ENCODE peak calls at places on chromosome 22, in nine cellular contexts. M is colonic mucosa, E is cardiac muscle cell, P is transverse colon, Z is A549, L is ascending aorta, A is A673, J is tibial nerve, V is IMR-90. U is an unnamed sample. For H3K4me1, the result is how much of the 10 kb centered on the place peaks cover.

GRCh38 chr22:21009638-21010425 is 5.1 kb upstream of the P2RX6 start:
- DNase-seq in J (no peak), Z (no peak), M (peak), V (peak), P (peak), A (peak), L (no peak), E (peak), U (no peak)

GRCh38 chr22:27540247-27540646 is 261.3 kb downstream of the MN1 start:
- DNase-seq in V (no peak), L (no peak), P (no peak), Z (no peak), A (no peak), J (no peak), M (no peak), E (no peak), U (no peak)

GRCh38 chr22:42431401-42432019 is 693 bp downstream of the NFAM1 start:
- DNase-seq in L (no peak), V (no peak), J (no peak), Z (no peak), A (no peak), E (no peak), M (no peak), P (no peak), U (no peak)

GRCh38 chr22:25493794-25494193 is 70.7 kb upstream of the GRK3 start:
- DNase-seq in Z (no peak), L (no peak), V (no peak), P (no peak), M (no peak), A (no peak), E (no peak), J (no peak), U (no peak)

GRCh38 chr22:37228106-37229011 is 15.7 kb downstream of the RAC2 start:
- DNase-seq in A (no peak), V (peak), L (no peak), Z (no peak), P (peak), M (no peak), J (no peak), E (no peak), U (peak)

GRCh38 chr22:47631571-47632102 is 869.2 kb downstream of the TBC1D22A start:
- DNase-seq in A (no peak), L (no peak), E (no peak), J (no peak), M (no peak), P (no peak), Z (no peak), V (no peak), U (no peak)

GRCh38 chr22:43955883-43956286 is 643 bp downstream of the SAMM50 start:
- DNase-seq in A (no peak), M (no peak), J (no peak), V (no peak), E (no peak), L (no peak), Z (no peak), P (no peak), U (peak)

GRCh38 chr22:43476341-43476740 is 64.5 kb downstream of the MPPED1 start:
- DNase-seq in A (no peak), M (no peak), L (no peak), J (no peak), V (no peak), E (no peak), P (no peak), Z (peak), U (no peak)

GRCh38 chr22:24235315-24235714 is 9.6 kb downstream of the GGT5 start:
- DNase-seq in L (no peak), Z (no peak), E (no peak), V (no peak), J (no peak), P (no peak), M (no peak), A (no peak), U (no peak)

GRCh38 chr22:42202669-42203068 is 67.8 kb downstream of the TCF20 start:
- DNase-seq in V (peak), P (no peak), L (no peak), J (no peak), E (no peak), Z (no peak), M (no peak), A (no peak), U (peak)

GRCh38 chr22:32802291-32802826 is 854 bp downstream of the TIMP3 start:
- DNase-seq in A (no peak), V (no peak), L (no peak), E (no peak), M (no peak), J (no peak), Z (no peak), P (no peak), U (no peak)

GRCh38 chr22:44107341-44107740 is 73.4 kb upstream of the PARVG start:
- DNase-seq in P (no peak), J (no peak), A (peak), V (no peak), M (no peak), Z (no peak), E (no peak), L (no peak), U (no peak)

GRCh38 chr22:50323900-50324299 is 2.9 kb downstream of the DENND6B start:
- DNase-seq in E (no peak), M (no peak), P (no peak), A (no peak), V (no peak), L (no peak), J (no peak), Z (no peak), U (no peak)

GRCh38 chr22:26852176-26852575 is 194.8 kb downstream of the MIAT start:
- DNase-seq in J (no peak), Z (no peak), V (no peak), L (no peak), E (peak), A (no peak), P (no peak), M (no peak), U (no peak)

GRCh38 chr22:25774575-25775026 is 32.6 kb downstream of the MYO18B start:
- DNase-seq in P (no peak), Z (no peak), E (no peak), J (no peak), M (no peak), A (peak), L (no peak), V (no peak), U (no peak)

GRCh38 chr22:41560095-41560487 is 719 bp upstream of the CSDC2 start:
- DNase-seq in J (no peak), M (no peak), Z (no peak), V (no peak), A (no peak), L (no peak), P (no peak), E (peak), U (no peak)

GRCh38 chr22:44600386-44600785 is 101.6 kb upstream of the PRR5 start:
- DNase-seq in V (no peak), L (no peak), P (no peak), A (no peak), M (no peak), E (no peak), J (no peak), Z (no peak), U (no peak)

GRCh38 chr22:23070418-23071162 is at the start of gene GNAZ:
- DNase-seq in J (no peak), M (no peak), A (peak), Z (no peak), L (peak), V (no peak), E (peak), P (no peak), U (peak)

GRCh38 chr22:46336119-46337078 is 885 bp downstream of the TRMU start:
- DNase-seq in A (peak), M (peak), Z (no peak), V (peak), P (peak), J (no peak), E (peak), L (no peak), U (no peak)

GRCh38 chr22:44410396-44411056 is 87.5 kb downstream of the RTL6 start:
- DNase-seq in M (no peak), J (no peak), Z (no peak), E (peak), A (no peak), V (no peak), L (peak), P (no peak), U (no peak)

GRCh38 chr22:24506802-24507438 is 11.8 kb downstream of the UPB1 start:
- DNase-seq in M (no peak), J (no peak), E (no peak), P (no peak), V (peak), Z (peak), A (peak), L (no peak), U (no peak)

GRCh38 chr22:44229331-44229730 is 48.6 kb downstream of the PARVG start:
- DNase-seq in Z (no peak), M (no peak), P (no peak), E (no peak), L (no peak), V (no peak), J (no peak), A (no peak), U (no peak)

GRCh38 chr22:40758390-40758789 is 60.8 kb downstream of the SLC25A17 start:
- DNase-seq in M (no peak), A (no peak), V (no peak), Z (no peak), J (no peak), L (no peak), P (no peak), E (no peak), U (no peak)

GRCh38 chr22:41000040-41000565 is 48.9 kb downstream of the RBX1 start:
- DNase-seq in A (no peak), J (no peak), Z (no peak), V (no peak), M (no peak), L (no peak), P (no peak), E (no peak), U (no peak)

GRCh38 chr22:48605856-48606255 is 1221.8 kb downstream of the BRD1 start:
- DNase-seq in V (no peak), L (no peak), J (no peak), M (no peak), P (no peak), Z (peak), A (no peak), E (no peak), U (no peak)

GRCh38 chr22:48239461-48240164 is 1477.2 kb downstream of the TBC1D22A start:
- DNase-seq in A (no peak), L (no peak), E (no peak), Z (no peak), M (no peak), J (no peak), P (no peak), V (no peak), U (no peak)

GRCh38 chr22:50182176-50183081 is 3.3 kb upstream of the TRABD start:
- DNase-seq in J (no peak), L (no peak), P (peak), A (no peak), Z (no peak), V (no peak), M (peak), E (no peak), U (no peak)

GRCh38 chr22:20783844-20784723 is 10.2 kb downstream of the SERPIND1 start:
- DNase-seq in E (peak), A (peak), Z (peak), M (peak), L (no peak), J (no peak), P (peak), V (peak), U (peak)

GRCh38 chr22:24553597-24554315 is 1.2 kb downstream of the GUCD1 start:
- DNase-seq in V (peak), Z (no peak), M (peak), L (no peak), E (no peak), A (no peak), P (peak), J (no peak), U (no peak)

GRCh38 chr22:47997052-47997568 is 1234.7 kb downstream of the TBC1D22A start:
- DNase-seq in L (no peak), J (no peak), Z (no peak), M (no peak), V (no peak), P (no peak), E (no peak), A (no peak), U (no peak)

GRCh38 chr22:41888638-41889200 is 26.2 kb downstream of the SHISA8 start:
- DNase-seq in M (no peak), L (no peak), J (no peak), Z (no peak), A (no peak), P (no peak), E (no peak), V (peak), U (no peak)

GRCh38 chr22:23857606-23858483 is at the start of gene SLC2A11:
- DNase-seq in L (peak), P (peak), A (peak), M (peak), E (peak), J (peak), V (peak), Z (peak), U (peak)

DNA sequence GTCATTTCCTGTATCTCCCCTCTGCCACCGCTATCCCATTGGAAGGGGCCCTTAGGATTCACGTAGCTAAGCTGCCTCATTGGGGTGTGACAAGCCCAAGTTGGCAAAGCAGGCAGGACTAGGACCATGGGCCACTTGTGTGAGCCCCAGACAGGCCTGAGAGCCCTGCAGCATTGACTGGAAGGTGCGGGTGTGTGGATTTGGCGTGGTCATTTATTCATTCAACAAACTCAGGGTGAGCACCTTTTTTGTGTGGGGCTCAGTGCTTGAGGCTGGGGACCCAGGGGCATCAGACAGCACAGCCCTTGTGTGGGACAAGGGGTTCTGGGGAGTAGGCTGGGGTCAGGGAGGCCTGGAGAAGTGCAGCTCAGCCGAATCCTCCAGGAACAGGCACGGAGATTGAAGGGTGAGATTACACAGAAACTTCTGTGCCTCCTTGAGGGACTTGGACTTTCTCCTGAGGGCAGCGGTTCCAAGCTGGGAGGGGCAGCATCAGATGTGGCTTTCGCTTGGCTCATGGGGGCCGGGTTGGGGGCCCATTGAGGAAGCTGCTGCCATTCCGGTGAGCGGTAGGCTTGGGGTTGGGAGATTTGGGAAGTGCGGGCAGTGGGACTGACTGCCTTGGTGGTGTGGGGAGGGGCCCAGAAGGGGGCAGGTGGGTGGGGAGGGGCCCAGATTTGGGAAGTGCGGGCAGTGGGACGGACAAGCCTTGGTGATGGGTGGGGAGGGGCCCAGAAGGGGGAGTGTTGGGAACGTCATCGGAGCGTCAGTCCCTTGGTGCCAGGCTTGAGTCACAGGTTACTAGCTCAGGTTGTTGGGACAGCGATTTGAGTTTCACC is 11.9 kb downstream of the MGAT3 start:
- DNase-seq in L (no peak), A (no peak), E (no peak), P (no peak), M (no peak), Z (no peak), V (no peak), J (no peak), U (no peak)
- H3K4me1 ChIP-seq in L (under half), A (under half), E (under half), P (under half), M (under half), Z (under half), V (under half), J (half or more), U (under half)

GRCh38 chr22:19242699-19243098 is 48.8 kb downstream of the CLTCL1 start:
- DNase-seq in A (no peak), Z (no peak), E (no peak), L (no peak), J (no peak), M (no peak), V (no peak), P (no peak), U (no peak)
- H3K4me3 ChIP-seq in A (no peak), Z (no peak), E (no peak), L (no peak), J (no peak), M (no peak), V (no peak), P (no peak), U (no peak)

GRCh38 chr22:30289980-30290313 is 642 bp upstream of the CASTOR1 start:
- DNase-seq in Z (no peak), E (no peak), J (no peak), P (no peak), V (no peak), A (no peak), M (no peak), L (no peak), U (no peak)
- H3K4me1 ChIP-seq in Z (under half), E (under half), J (under half), P (under half), V (under half), A (under half), M (under half), L (under half), U (under half)

DNA sequence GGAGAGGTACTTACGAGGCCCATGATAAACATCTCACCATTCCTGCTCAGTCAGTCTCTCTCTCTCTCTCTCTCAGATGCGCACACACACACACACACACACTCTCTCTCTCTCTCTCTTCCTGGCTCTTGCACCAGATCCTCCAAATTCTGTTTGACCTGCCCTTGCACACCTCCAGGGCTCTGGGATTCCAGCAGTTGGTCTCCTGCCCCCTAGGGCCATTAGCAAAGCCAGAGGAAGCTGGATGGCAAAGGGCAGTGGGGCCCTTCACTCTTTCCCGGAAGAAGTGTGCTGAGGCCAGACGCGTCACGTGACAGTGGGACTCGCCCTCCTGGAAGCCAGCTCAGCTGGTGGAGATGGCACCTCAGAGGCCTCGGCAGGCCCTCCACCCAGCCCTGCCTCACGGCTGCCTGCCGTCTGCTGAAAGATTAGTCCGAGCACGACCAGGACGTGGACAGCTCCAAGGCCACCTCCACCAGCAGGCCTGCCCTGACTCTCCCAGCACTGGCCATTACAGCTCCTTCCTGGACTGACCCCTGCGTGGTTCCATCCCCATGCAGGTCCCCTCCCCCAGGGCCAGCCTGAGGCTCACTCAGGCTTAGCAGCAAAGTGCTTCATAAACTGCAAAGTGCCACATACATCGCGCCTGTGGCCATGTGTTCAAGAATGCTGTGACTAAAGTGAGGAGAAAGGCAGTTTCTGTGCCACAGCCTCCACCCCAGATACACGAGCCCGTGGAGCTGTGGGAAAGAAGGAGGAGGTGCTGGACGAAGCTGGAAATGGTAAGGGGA is 3.7 kb downstream of the PDGFB start:
- DNase-seq in P (peak), Z (peak), L (peak), M (peak), V (no peak), E (no peak), J (no peak), A (no peak), U (peak)
- H3K4me3 ChIP-seq in P (no peak), Z (no peak), L (peak), M (peak), V (no peak), E (no peak), J (peak), A (no peak), U (peak)

DNA sequence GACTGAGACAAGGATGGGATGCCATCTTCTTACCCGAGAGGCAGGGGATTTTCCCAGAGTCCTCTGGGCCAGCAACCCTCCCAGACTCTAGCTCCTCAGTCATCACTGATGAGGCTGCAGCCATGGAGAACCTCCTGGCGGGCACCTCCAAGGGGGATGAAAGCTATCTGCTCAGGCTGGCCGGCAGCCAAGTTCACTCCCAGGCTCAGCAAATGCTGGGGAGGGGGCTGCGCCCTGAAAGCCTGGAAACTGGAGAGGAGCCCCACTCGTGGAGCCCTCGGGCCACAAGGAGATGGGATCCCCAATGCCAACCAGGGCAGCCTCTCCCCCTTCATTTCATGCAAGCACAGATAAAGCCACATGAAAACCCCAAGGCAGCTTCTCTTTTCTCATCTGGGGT is 75.0 kb downstream of the CACNA1I start:
- DNase-seq in P (no peak), A (no peak), V (no peak), Z (no peak), J (no peak), M (no peak), L (no peak), E (no peak), U (no peak)
- H3K4me1 ChIP-seq in P (under half), A (under half), V (under half), Z (under half), J (under half), M (under half), L (under half), E (under half), U (under half)

U was measured in CD8-positive, alpha-beta memory T cell.